ENCODE peak calls at places on chromosomes 7 and 10, in five cellular contexts. I is body of pancreas, B is esophagus muscularis mucosa, J is A549, A is GM12865. Z is an unnamed sample.
A peak's percentile ranks its signal among the peaks of the same experiment; 100 is the strongest.

GRCh38 chr7:31545549-31545948 is 31.7 kb downstream of the ITPRID1 start:
- DNase-seq in I (no peak), B (no peak), J (no peak), A (no peak), Z (no peak)

GRCh38 chr10:62856021-62856420 is 39.9 kb upstream of the EGR2 start:
- DNase-seq in I (no peak), B (no peak), J (no peak), A (no peak), Z (no peak)

GRCh38 chr7:146387140-146387539 is 270.5 kb downstream of the CNTNAP2 start:
- DNase-seq in I (no peak), B (no peak), J (no peak), A (no peak), Z (no peak)

GRCh38 chr7:149171894-149172533 is 23.3 kb upstream of the ZNF282 start:
- DNase-seq in I (no peak), B (no peak), J (peak; percentile 33), A (no peak), Z (no peak)

GRCh38 chr7:149733554-149734513 is 39.6 kb downstream of the ZNF467 start:
- DNase-seq in I (no peak), B (no peak), J (no peak), A (no peak), Z (no peak)

GRCh38 chr7:129072410-129073063 is 17.6 kb upstream of the TNPO3 start:
- DNase-seq in I (no peak), B (no peak), J (no peak), A (peak; percentile 75), Z (no peak)

GRCh38 chr10:86747796-86748581 is 8.4 kb upstream of the BMPR1A start:
- DNase-seq in I (no peak), B (no peak), J (no peak), A (no peak), Z (no peak)

GRCh38 chr10:69874464-69874863 is 72.8 kb downstream of the COL13A1 start:
- DNase-seq in I (no peak), B (no peak), J (peak; percentile 69), A (no peak), Z (no peak)

GRCh38 chr7:4744391-4745264 is 30.8 kb upstream of the AP5Z1 start:
- DNase-seq in I (peak; percentile 97), B (peak; percentile 99), J (peak; percentile 96), A (peak; percentile 93), Z (peak; percentile 97)

GRCh38 chr7:69782917-69783684 is 184.8 kb downstream of the AUTS2 start:
- DNase-seq in I (peak; percentile 41), B (no peak), J (no peak), A (no peak), Z (no peak)

GRCh38 chr10:93872776-93873175 is 21.0 kb upstream of the SLC35G1 start:
- DNase-seq in I (no peak), B (peak; percentile 45), J (no peak), A (no peak), Z (no peak)

GRCh38 chr10:95403690-95404459 is 113.1 kb upstream of the PDLIM1 start:
- DNase-seq in I (no peak), B (no peak), J (no peak), A (no peak), Z (no peak)

GRCh38 chr7:64996305-64996704 is 5.5 kb upstream of the ZNF117 start:
- DNase-seq in I (no peak), B (no peak), J (no peak), A (no peak), Z (no peak)

GRCh38 chr7:36279926-36280315 is 109.7 kb upstream of the ANLN start:
- DNase-seq in I (no peak), B (no peak), J (no peak), A (no peak), Z (no peak)

GRCh38 chr7:151769189-151769821 is 107.6 kb downstream of the PRKAG2 start:
- DNase-seq in I (no peak), B (no peak), J (no peak), A (peak; percentile 81), Z (no peak)

GRCh38 chr10:79628083-79628482 is 17.3 kb downstream of the SFTPA1 start:
- DNase-seq in I (no peak), B (no peak), J (no peak), A (no peak), Z (no peak)

GRCh38 chr10:123585477-123586445 is 80.4 kb upstream of the GPR26 start:
- DNase-seq in I (no peak), B (no peak), J (no peak), A (no peak), Z (no peak)

GRCh38 chr7:80218723-80219122 is 84.1 kb downstream of the GNAI1 start:
- DNase-seq in I (no peak), B (no peak), J (peak; percentile 40), A (no peak), Z (no peak)

DNA sequence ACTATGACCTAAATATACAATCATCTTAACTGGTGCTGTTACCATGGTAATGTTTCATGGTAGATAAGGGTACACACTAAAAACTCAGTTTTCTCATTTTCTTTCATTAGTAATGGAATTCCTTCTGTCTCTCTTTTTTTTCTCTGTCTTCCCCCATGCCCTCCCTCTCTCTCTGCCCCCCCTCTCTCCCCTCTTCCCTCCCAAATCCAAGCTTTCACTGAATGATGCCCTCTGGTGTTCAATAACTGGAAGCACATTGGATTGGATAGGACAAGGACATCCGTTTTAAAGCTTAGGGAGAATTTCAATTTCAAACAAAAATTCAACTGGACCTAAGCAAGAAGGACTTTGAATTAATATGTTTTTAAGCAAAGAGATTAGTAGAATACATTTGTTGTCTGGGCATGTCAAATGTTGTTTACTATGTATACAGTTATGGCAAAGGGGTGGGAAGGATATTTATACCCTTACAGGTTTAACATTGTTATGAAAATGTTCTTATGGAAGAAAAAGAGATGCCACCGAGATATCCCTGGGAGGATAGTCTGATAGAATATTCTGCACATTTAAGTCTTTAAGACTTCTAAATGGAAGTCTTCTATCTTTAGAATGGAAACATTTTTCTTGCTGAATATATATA is 6.1 kb downstream of the CHRM2 start:
- DNase-seq in I (no peak), B (no peak), J (no peak), A (no peak), Z (no peak)
- TF ChIP-seq CTCF in I (no peak), B (peak; percentile 39), J (peak; percentile 23), A (peak; percentile 25), Z (peak; percentile 46)

GRCh38 chr10:73911553-73912004 is 647 bp downstream of the PLAU start:
- DNase-seq in I (no peak), B (no peak), J (no peak), A (peak; percentile 30), Z (no peak)

GRCh38 chr10:73909716-73910115 is 1.2 kb upstream of the PLAU start:
- DNase-seq in I (no peak), B (no peak), J (no peak), A (no peak), Z (no peak)

GRCh38 chr10:73908853-73909611 is 1.9 kb upstream of the PLAU start:
- DNase-seq in I (peak; percentile 54), B (no peak), J (peak; percentile 81), A (peak; percentile 82), Z (no peak)

GRCh38 chr10:73910764-73911552 is at the start of gene PLAU:
- DNase-seq in I (peak; percentile 41), B (no peak), J (no peak), A (peak; percentile 22), Z (peak; percentile 81)

GRCh38 chr10:73910401-73910763 is 550 bp upstream of the PLAU start:
- DNase-seq in I (no peak), B (no peak), J (no peak), A (no peak), Z (no peak)
- TF ChIP-seq CTCF in I (no peak), B (no peak), J (peak; percentile 16), A (no peak), Z (no peak)

GRCh38 chr10:55410415-55410885 is 609.4 kb upstream of the PCDH15 start:
- DNase-seq in I (peak; percentile 61), B (no peak), J (no peak), A (no peak), Z (peak; percentile 31)
- TF ChIP-seq CTCF in I (no peak), B (no peak), J (no peak), A (no peak), Z (peak; percentile 9)

GRCh38 chr7:82166666-82167065 is 276.9 kb downstream of the CACNA2D1 start:
- DNase-seq in I (no peak), B (no peak), J (no peak), A (no peak), Z (no peak)

GRCh38 chr7:82167568-82168314 is 275.8 kb downstream of the CACNA2D1 start:
- DNase-seq in I (no peak), B (no peak), J (no peak), A (no peak), Z (no peak)

GRCh38 chr7:82163586-82163985 is 280.0 kb downstream of the CACNA2D1 start:
- DNase-seq in I (no peak), B (no peak), J (no peak), A (no peak), Z (no peak)

GRCh38 chr7:82164410-82164809 is 279.2 kb downstream of the CACNA2D1 start:
- DNase-seq in I (no peak), B (no peak), J (no peak), A (no peak), Z (no peak)

GRCh38 chr7:82164813-82165212 is 278.8 kb downstream of the CACNA2D1 start:
- DNase-seq in I (peak; percentile 5), B (no peak), J (no peak), A (no peak), Z (no peak)
- TF ChIP-seq CTCF in I (no peak), B (peak; percentile 38), J (peak; percentile 48), A (no peak), Z (no peak)

DNA sequence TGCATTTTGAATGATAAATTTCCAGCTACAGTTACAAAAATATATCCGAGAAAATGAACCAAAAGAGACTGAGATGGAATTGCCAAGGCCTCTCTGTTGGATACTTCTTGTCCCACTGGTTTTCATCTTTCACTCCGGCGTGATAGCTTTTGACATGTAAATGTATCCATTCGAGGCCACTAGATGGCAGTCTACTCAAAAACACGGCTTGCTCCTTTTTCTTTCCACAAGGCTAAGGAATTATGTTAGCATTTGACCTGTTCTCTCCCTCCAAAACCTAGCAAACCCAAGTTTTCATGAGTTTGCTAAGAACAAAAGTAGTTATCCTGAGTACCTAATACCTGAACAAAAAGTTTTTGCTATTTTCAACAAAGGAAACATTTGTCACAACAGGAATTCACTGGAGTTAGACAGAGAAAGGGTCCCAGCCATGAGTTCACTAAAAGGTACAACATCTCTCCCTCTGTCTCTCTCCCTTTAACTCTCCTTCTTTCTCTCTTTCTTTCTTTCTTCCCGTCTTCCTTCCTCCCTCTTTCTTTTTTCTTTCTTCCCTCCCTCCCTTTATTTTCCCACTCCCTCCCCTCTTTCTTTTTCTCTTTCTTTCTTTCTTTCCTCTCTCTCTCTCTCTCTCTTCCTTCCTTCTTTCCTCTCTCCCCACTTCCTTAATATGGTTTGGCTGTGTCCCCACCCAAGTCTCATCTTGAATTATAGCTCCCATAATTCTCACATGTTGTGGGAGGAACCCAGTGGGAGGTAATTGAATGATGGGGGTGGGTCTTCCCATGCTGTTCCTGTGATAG is 207.9 kb upstream of the MYO3A start:
- DNase-seq in I (peak; percentile 59), B (no peak), J (peak; percentile 47), A (peak; percentile 55), Z (peak; percentile 39)
- TF ChIP-seq CTCF in I (peak; percentile 69), B (peak; percentile 65), J (peak; percentile 85), A (peak; percentile 68), Z (peak; percentile 73)

DNA sequence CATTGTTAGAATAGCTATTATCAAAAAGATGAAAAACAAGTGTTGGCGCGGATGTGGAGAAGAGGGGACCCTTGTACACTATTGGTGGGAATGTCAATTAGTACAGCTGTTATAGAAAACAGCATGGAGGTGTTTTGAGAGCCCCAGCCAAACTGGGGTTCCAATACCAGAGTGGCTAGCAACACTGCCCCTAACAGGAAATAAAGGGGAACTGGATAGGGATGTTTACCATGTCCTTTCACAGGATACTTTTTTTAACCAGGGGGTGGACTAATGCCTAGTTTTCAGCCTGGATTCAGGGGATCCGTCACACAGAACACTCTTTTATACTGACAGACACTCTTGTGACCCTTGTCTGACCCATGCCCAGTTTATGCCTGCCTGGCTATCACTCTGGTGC is 6.9 kb upstream of the GSTK1 start:
- DNase-seq in I (no peak), B (no peak), J (no peak), A (no peak), Z (no peak)
- TF ChIP-seq CTCF in I (no peak), B (peak; percentile 2), J (no peak), A (no peak), Z (no peak)

Z was measured in nephron progenitor cell.